ENCODE peak calls at places on chromosome 6, in nine cellular contexts. One of them, this sample, is unnamed.

GRCh38 chr6:30776361-30777223 is 32.2 kb upstream of the IER3 start:
- DNase-seq in activated naive CD8-positive, alpha-beta T cell treated with anti-CD3 and anti-CD28 coated beads, Interleukin-2, amount 10 ng/mL, durations not matched to agents 7 days and 5 days: no peak
- DNase-seq in T-helper 2 cell: no peak
- DNase-seq in AG09309: no peak
- DNase-seq in iPS-NIHi11: no peak
- DNase-seq in stimulated activated CD8-positive, alpha-beta memory T cell treated with anti-CD3 and anti-CD28 coated beads, Interleukin-15, amount 100 ng/mL, for 4 hours: no peak
- DNase-seq in ovary: no peak
- DNase-seq in BE2C: no peak
- DNase-seq in C1 segment of cervical spinal cord: no peak
- DNase-seq in this sample: no peak

GRCh38 chr6:128657181-128657580 is 136.8 kb upstream of the PTPRK start:
- DNase-seq in activated naive CD8-positive, alpha-beta T cell treated with anti-CD3 and anti-CD28 coated beads, Interleukin-2, amount 10 ng/mL, durations not matched to agents 7 days and 5 days: no peak
- DNase-seq in T-helper 2 cell: no peak
- DNase-seq in AG09309: no peak
- DNase-seq in iPS-NIHi11: no peak
- DNase-seq in stimulated activated CD8-positive, alpha-beta memory T cell treated with anti-CD3 and anti-CD28 coated beads, Interleukin-15, amount 100 ng/mL, for 4 hours: no peak
- DNase-seq in ovary: no peak
- DNase-seq in BE2C: no peak
- DNase-seq in C1 segment of cervical spinal cord: no peak
- DNase-seq in this sample: no peak

GRCh38 chr6:15329154-15329781 is 83.4 kb downstream of the JARID2 start:
- DNase-seq in activated naive CD8-positive, alpha-beta T cell treated with anti-CD3 and anti-CD28 coated beads, Interleukin-2, amount 10 ng/mL, durations not matched to agents 7 days and 5 days: no peak
- DNase-seq in T-helper 2 cell: no peak
- DNase-seq in AG09309: peak; percentile 95
- DNase-seq in iPS-NIHi11: peak; percentile 17
- DNase-seq in stimulated activated CD8-positive, alpha-beta memory T cell treated with anti-CD3 and anti-CD28 coated beads, Interleukin-15, amount 100 ng/mL, for 4 hours: no peak
- DNase-seq in ovary: no peak
- DNase-seq in BE2C: peak; percentile 38
- DNase-seq in C1 segment of cervical spinal cord: no peak
- DNase-seq in this sample: no peak

GRCh38 chr6:106385530-106385929 is 25.0 kb downstream of the CRYBG1 start:
- DNase-seq in activated naive CD8-positive, alpha-beta T cell treated with anti-CD3 and anti-CD28 coated beads, Interleukin-2, amount 10 ng/mL, durations not matched to agents 7 days and 5 days: no peak
- DNase-seq in T-helper 2 cell: no peak
- DNase-seq in AG09309: no peak
- DNase-seq in iPS-NIHi11: no peak
- DNase-seq in stimulated activated CD8-positive, alpha-beta memory T cell treated with anti-CD3 and anti-CD28 coated beads, Interleukin-15, amount 100 ng/mL, for 4 hours: no peak
- DNase-seq in ovary: no peak
- DNase-seq in BE2C: no peak
- DNase-seq in C1 segment of cervical spinal cord: no peak
- DNase-seq in this sample: no peak

GRCh38 chr6:29834564-29835436 is 7.2 kb downstream of the HLA-G start:
- DNase-seq in activated naive CD8-positive, alpha-beta T cell treated with anti-CD3 and anti-CD28 coated beads, Interleukin-2, amount 10 ng/mL, durations not matched to agents 7 days and 5 days: peak; percentile 73
- DNase-seq in T-helper 2 cell: peak; percentile 38
- DNase-seq in AG09309: no peak
- DNase-seq in iPS-NIHi11: peak; percentile 50
- DNase-seq in stimulated activated CD8-positive, alpha-beta memory T cell treated with anti-CD3 and anti-CD28 coated beads, Interleukin-15, amount 100 ng/mL, for 4 hours: peak; percentile 10
- DNase-seq in ovary: no peak
- DNase-seq in BE2C: peak; percentile 40
- DNase-seq in C1 segment of cervical spinal cord: no peak
- DNase-seq in this sample: peak; percentile 72

GRCh38 chr6:133368664-133369063 is 127.5 kb downstream of the EYA4 start:
- DNase-seq in activated naive CD8-positive, alpha-beta T cell treated with anti-CD3 and anti-CD28 coated beads, Interleukin-2, amount 10 ng/mL, durations not matched to agents 7 days and 5 days: no peak
- DNase-seq in T-helper 2 cell: no peak
- DNase-seq in AG09309: no peak
- DNase-seq in iPS-NIHi11: peak; percentile 13
- DNase-seq in stimulated activated CD8-positive, alpha-beta memory T cell treated with anti-CD3 and anti-CD28 coated beads, Interleukin-15, amount 100 ng/mL, for 4 hours: no peak
- DNase-seq in ovary: no peak
- DNase-seq in BE2C: peak; percentile 67
- DNase-seq in C1 segment of cervical spinal cord: no peak
- DNase-seq in this sample: no peak

GRCh38 chr6:140988780-140989179 is 1143.9 kb upstream of the GJE1 start:
- DNase-seq in activated naive CD8-positive, alpha-beta T cell treated with anti-CD3 and anti-CD28 coated beads, Interleukin-2, amount 10 ng/mL, durations not matched to agents 7 days and 5 days: no peak
- DNase-seq in T-helper 2 cell: no peak
- DNase-seq in AG09309: peak; percentile 64
- DNase-seq in iPS-NIHi11: no peak
- DNase-seq in stimulated activated CD8-positive, alpha-beta memory T cell treated with anti-CD3 and anti-CD28 coated beads, Interleukin-15, amount 100 ng/mL, for 4 hours: no peak
- DNase-seq in ovary: no peak
- DNase-seq in BE2C: no peak
- DNase-seq in C1 segment of cervical spinal cord: no peak
- DNase-seq in this sample: no peak

GRCh38 chr6:152948150-152948768 is 34.6 kb downstream of the FBXO5 start:
- DNase-seq in activated naive CD8-positive, alpha-beta T cell treated with anti-CD3 and anti-CD28 coated beads, Interleukin-2, amount 10 ng/mL, durations not matched to agents 7 days and 5 days: no peak
- DNase-seq in T-helper 2 cell: no peak
- DNase-seq in AG09309: peak; percentile 14
- DNase-seq in iPS-NIHi11: peak; percentile 28
- DNase-seq in stimulated activated CD8-positive, alpha-beta memory T cell treated with anti-CD3 and anti-CD28 coated beads, Interleukin-15, amount 100 ng/mL, for 4 hours: no peak
- DNase-seq in ovary: no peak
- DNase-seq in BE2C: peak; percentile 27
- DNase-seq in C1 segment of cervical spinal cord: no peak
- DNase-seq in this sample: no peak

GRCh38 chr6:69593706-69594105 is 203.1 kb downstream of the LMBRD1 start:
- DNase-seq in activated naive CD8-positive, alpha-beta T cell treated with anti-CD3 and anti-CD28 coated beads, Interleukin-2, amount 10 ng/mL, durations not matched to agents 7 days and 5 days: no peak
- DNase-seq in T-helper 2 cell: no peak
- DNase-seq in AG09309: no peak
- DNase-seq in iPS-NIHi11: no peak
- DNase-seq in stimulated activated CD8-positive, alpha-beta memory T cell treated with anti-CD3 and anti-CD28 coated beads, Interleukin-15, amount 100 ng/mL, for 4 hours: no peak
- DNase-seq in ovary: no peak
- DNase-seq in BE2C: no peak
- DNase-seq in C1 segment of cervical spinal cord: no peak
- DNase-seq in this sample: no peak

GRCh38 chr6:144725731-144726522 is 440.8 kb downstream of the UTRN start:
- DNase-seq in activated naive CD8-positive, alpha-beta T cell treated with anti-CD3 and anti-CD28 coated beads, Interleukin-2, amount 10 ng/mL, durations not matched to agents 7 days and 5 days: peak; percentile 69
- DNase-seq in T-helper 2 cell: no peak
- DNase-seq in AG09309: no peak
- DNase-seq in iPS-NIHi11: no peak
- DNase-seq in stimulated activated CD8-positive, alpha-beta memory T cell treated with anti-CD3 and anti-CD28 coated beads, Interleukin-15, amount 100 ng/mL, for 4 hours: no peak
- DNase-seq in ovary: no peak
- DNase-seq in BE2C: no peak
- DNase-seq in C1 segment of cervical spinal cord: no peak
- DNase-seq in this sample: no peak

GRCh38 chr6:118350881-118351430 is 197.1 kb upstream of the PLN start:
- DNase-seq in activated naive CD8-positive, alpha-beta T cell treated with anti-CD3 and anti-CD28 coated beads, Interleukin-2, amount 10 ng/mL, durations not matched to agents 7 days and 5 days: no peak
- DNase-seq in T-helper 2 cell: no peak
- DNase-seq in AG09309: peak; percentile 14
- DNase-seq in iPS-NIHi11: no peak
- DNase-seq in stimulated activated CD8-positive, alpha-beta memory T cell treated with anti-CD3 and anti-CD28 coated beads, Interleukin-15, amount 100 ng/mL, for 4 hours: no peak
- DNase-seq in ovary: no peak
- DNase-seq in BE2C: no peak
- DNase-seq in C1 segment of cervical spinal cord: no peak
- DNase-seq in this sample: no peak

GRCh38 chr6:148501178-148501590 is 158.5 kb downstream of the SASH1 start:
- DNase-seq in activated naive CD8-positive, alpha-beta T cell treated with anti-CD3 and anti-CD28 coated beads, Interleukin-2, amount 10 ng/mL, durations not matched to agents 7 days and 5 days: no peak
- DNase-seq in T-helper 2 cell: no peak
- DNase-seq in AG09309: peak; percentile 99
- DNase-seq in iPS-NIHi11: no peak
- DNase-seq in stimulated activated CD8-positive, alpha-beta memory T cell treated with anti-CD3 and anti-CD28 coated beads, Interleukin-15, amount 100 ng/mL, for 4 hours: no peak
- DNase-seq in ovary: no peak
- DNase-seq in BE2C: no peak
- DNase-seq in C1 segment of cervical spinal cord: no peak
- DNase-seq in this sample: no peak

GRCh38 chr6:56864171-56864616 is 90.7 kb upstream of the BEND6 start:
- DNase-seq in activated naive CD8-positive, alpha-beta T cell treated with anti-CD3 and anti-CD28 coated beads, Interleukin-2, amount 10 ng/mL, durations not matched to agents 7 days and 5 days: no peak
- DNase-seq in T-helper 2 cell: no peak
- DNase-seq in AG09309: no peak
- DNase-seq in iPS-NIHi11: no peak
- DNase-seq in stimulated activated CD8-positive, alpha-beta memory T cell treated with anti-CD3 and anti-CD28 coated beads, Interleukin-15, amount 100 ng/mL, for 4 hours: no peak
- DNase-seq in ovary: no peak
- DNase-seq in BE2C: no peak
- DNase-seq in C1 segment of cervical spinal cord: no peak
- DNase-seq in this sample: no peak

GRCh38 chr6:110944681-110945151 is 13.8 kb upstream of the GTF3C6 start:
- DNase-seq in activated naive CD8-positive, alpha-beta T cell treated with anti-CD3 and anti-CD28 coated beads, Interleukin-2, amount 10 ng/mL, durations not matched to agents 7 days and 5 days: no peak
- DNase-seq in T-helper 2 cell: no peak
- DNase-seq in AG09309: peak; percentile 78
- DNase-seq in iPS-NIHi11: no peak
- DNase-seq in stimulated activated CD8-positive, alpha-beta memory T cell treated with anti-CD3 and anti-CD28 coated beads, Interleukin-15, amount 100 ng/mL, for 4 hours: peak; percentile 7
- DNase-seq in ovary: no peak
- DNase-seq in BE2C: no peak
- DNase-seq in C1 segment of cervical spinal cord: no peak
- DNase-seq in this sample: no peak

GRCh38 chr6:150231456-150231855 is 88.6 kb downstream of the PPP1R14C start:
- DNase-seq in activated naive CD8-positive, alpha-beta T cell treated with anti-CD3 and anti-CD28 coated beads, Interleukin-2, amount 10 ng/mL, durations not matched to agents 7 days and 5 days: no peak
- DNase-seq in T-helper 2 cell: no peak
- DNase-seq in AG09309: no peak
- DNase-seq in iPS-NIHi11: no peak
- DNase-seq in stimulated activated CD8-positive, alpha-beta memory T cell treated with anti-CD3 and anti-CD28 coated beads, Interleukin-15, amount 100 ng/mL, for 4 hours: no peak
- DNase-seq in ovary: no peak
- DNase-seq in BE2C: no peak
- DNase-seq in C1 segment of cervical spinal cord: no peak
- DNase-seq in this sample: no peak

GRCh38 chr6:52640170-52640569 is 30.7 kb upstream of the TMEM14A start:
- DNase-seq in activated naive CD8-positive, alpha-beta T cell treated with anti-CD3 and anti-CD28 coated beads, Interleukin-2, amount 10 ng/mL, durations not matched to agents 7 days and 5 days: no peak
- DNase-seq in T-helper 2 cell: no peak
- DNase-seq in AG09309: no peak
- DNase-seq in iPS-NIHi11: no peak
- DNase-seq in stimulated activated CD8-positive, alpha-beta memory T cell treated with anti-CD3 and anti-CD28 coated beads, Interleukin-15, amount 100 ng/mL, for 4 hours: no peak
- DNase-seq in ovary: no peak
- DNase-seq in BE2C: no peak
- DNase-seq in C1 segment of cervical spinal cord: no peak
- DNase-seq in this sample: no peak

GRCh38 chr6:120608826-120609225 is 725.5 kb downstream of the TBC1D32 start:
- DNase-seq in activated naive CD8-positive, alpha-beta T cell treated with anti-CD3 and anti-CD28 coated beads, Interleukin-2, amount 10 ng/mL, durations not matched to agents 7 days and 5 days: no peak
- DNase-seq in T-helper 2 cell: no peak
- DNase-seq in AG09309: no peak
- DNase-seq in iPS-NIHi11: no peak
- DNase-seq in stimulated activated CD8-positive, alpha-beta memory T cell treated with anti-CD3 and anti-CD28 coated beads, Interleukin-15, amount 100 ng/mL, for 4 hours: no peak
- DNase-seq in ovary: no peak
- DNase-seq in BE2C: no peak
- DNase-seq in C1 segment of cervical spinal cord: no peak
- DNase-seq in this sample: no peak

GRCh38 chr6:85449818-85450577 is at the start of gene NT5E:
- DNase-seq in activated naive CD8-positive, alpha-beta T cell treated with anti-CD3 and anti-CD28 coated beads, Interleukin-2, amount 10 ng/mL, durations not matched to agents 7 days and 5 days: peak; percentile 77
- DNase-seq in T-helper 2 cell: no peak
- DNase-seq in AG09309: no peak
- DNase-seq in iPS-NIHi11: peak; percentile 93
- DNase-seq in stimulated activated CD8-positive, alpha-beta memory T cell treated with anti-CD3 and anti-CD28 coated beads, Interleukin-15, amount 100 ng/mL, for 4 hours: no peak
- DNase-seq in ovary: peak; percentile 78
- DNase-seq in BE2C: peak; percentile 84
- DNase-seq in C1 segment of cervical spinal cord: no peak
- DNase-seq in this sample: peak; percentile 89

GRCh38 chr6:110703010-110703905 is 112.0 kb downstream of the CDK19 start:
- DNase-seq in activated naive CD8-positive, alpha-beta T cell treated with anti-CD3 and anti-CD28 coated beads, Interleukin-2, amount 10 ng/mL, durations not matched to agents 7 days and 5 days: no peak
- DNase-seq in T-helper 2 cell: no peak
- DNase-seq in AG09309: peak; percentile 18
- DNase-seq in iPS-NIHi11: no peak
- DNase-seq in stimulated activated CD8-positive, alpha-beta memory T cell treated with anti-CD3 and anti-CD28 coated beads, Interleukin-15, amount 100 ng/mL, for 4 hours: no peak
- DNase-seq in ovary: no peak
- DNase-seq in BE2C: no peak
- DNase-seq in C1 segment of cervical spinal cord: no peak
- DNase-seq in this sample: no peak

GRCh38 chr6:43497129-43497396 is 13.1 kb downstream of the LRRC73 start:
- DNase-seq in activated naive CD8-positive, alpha-beta T cell treated with anti-CD3 and anti-CD28 coated beads, Interleukin-2, amount 10 ng/mL, durations not matched to agents 7 days and 5 days: no peak
- DNase-seq in T-helper 2 cell: no peak
- DNase-seq in AG09309: no peak
- DNase-seq in iPS-NIHi11: no peak
- DNase-seq in stimulated activated CD8-positive, alpha-beta memory T cell treated with anti-CD3 and anti-CD28 coated beads, Interleukin-15, amount 100 ng/mL, for 4 hours: no peak
- DNase-seq in ovary: no peak
- DNase-seq in BE2C: no peak
- DNase-seq in C1 segment of cervical spinal cord: no peak
- DNase-seq in this sample: no peak

GRCh38 chr6:147782302-147782701 is 273.8 kb downstream of the SAMD5 start:
- DNase-seq in activated naive CD8-positive, alpha-beta T cell treated with anti-CD3 and anti-CD28 coated beads, Interleukin-2, amount 10 ng/mL, durations not matched to agents 7 days and 5 days: no peak
- DNase-seq in T-helper 2 cell: no peak
- DNase-seq in AG09309: peak; percentile 27
- DNase-seq in iPS-NIHi11: no peak
- DNase-seq in stimulated activated CD8-positive, alpha-beta memory T cell treated with anti-CD3 and anti-CD28 coated beads, Interleukin-15, amount 100 ng/mL, for 4 hours: no peak
- DNase-seq in ovary: no peak
- DNase-seq in BE2C: peak; percentile 46
- DNase-seq in C1 segment of cervical spinal cord: no peak
- DNase-seq in this sample: no peak

GRCh38 chr6:9467746-9468145 is 947.1 kb downstream of the TFAP2A start:
- DNase-seq in activated naive CD8-positive, alpha-beta T cell treated with anti-CD3 and anti-CD28 coated beads, Interleukin-2, amount 10 ng/mL, durations not matched to agents 7 days and 5 days: no peak
- DNase-seq in T-helper 2 cell: no peak
- DNase-seq in AG09309: peak; percentile 40
- DNase-seq in iPS-NIHi11: no peak
- DNase-seq in stimulated activated CD8-positive, alpha-beta memory T cell treated with anti-CD3 and anti-CD28 coated beads, Interleukin-15, amount 100 ng/mL, for 4 hours: no peak
- DNase-seq in ovary: no peak
- DNase-seq in BE2C: no peak
- DNase-seq in C1 segment of cervical spinal cord: no peak
- DNase-seq in this sample: no peak

GRCh38 chr6:142810952-142811514 is 133.9 kb downstream of the HIVEP2 start:
- DNase-seq in activated naive CD8-positive, alpha-beta T cell treated with anti-CD3 and anti-CD28 coated beads, Interleukin-2, amount 10 ng/mL, durations not matched to agents 7 days and 5 days: no peak
- DNase-seq in T-helper 2 cell: no peak
- DNase-seq in AG09309: no peak
- DNase-seq in iPS-NIHi11: no peak
- DNase-seq in stimulated activated CD8-positive, alpha-beta memory T cell treated with anti-CD3 and anti-CD28 coated beads, Interleukin-15, amount 100 ng/mL, for 4 hours: no peak
- DNase-seq in ovary: no peak
- DNase-seq in BE2C: no peak
- DNase-seq in C1 segment of cervical spinal cord: no peak
- DNase-seq in this sample: no peak

GRCh38 chr6:7974932-7975763 is 64.6 kb upstream of the TXNDC5 start:
- DNase-seq in activated naive CD8-positive, alpha-beta T cell treated with anti-CD3 and anti-CD28 coated beads, Interleukin-2, amount 10 ng/mL, durations not matched to agents 7 days and 5 days: no peak
- DNase-seq in T-helper 2 cell: no peak
- DNase-seq in AG09309: peak; percentile 96
- DNase-seq in iPS-NIHi11: no peak
- DNase-seq in stimulated activated CD8-positive, alpha-beta memory T cell treated with anti-CD3 and anti-CD28 coated beads, Interleukin-15, amount 100 ng/mL, for 4 hours: no peak
- DNase-seq in ovary: peak; percentile 92
- DNase-seq in BE2C: peak; percentile 91
- DNase-seq in C1 segment of cervical spinal cord: no peak
- DNase-seq in this sample: no peak

GRCh38 chr6:2744206-2744771 is 6.4 kb downstream of the MYLK4 start:
- DNase-seq in activated naive CD8-positive, alpha-beta T cell treated with anti-CD3 and anti-CD28 coated beads, Interleukin-2, amount 10 ng/mL, durations not matched to agents 7 days and 5 days: no peak
- DNase-seq in T-helper 2 cell: no peak
- DNase-seq in AG09309: no peak
- DNase-seq in iPS-NIHi11: no peak
- DNase-seq in stimulated activated CD8-positive, alpha-beta memory T cell treated with anti-CD3 and anti-CD28 coated beads, Interleukin-15, amount 100 ng/mL, for 4 hours: no peak
- DNase-seq in ovary: no peak
- DNase-seq in BE2C: no peak
- DNase-seq in C1 segment of cervical spinal cord: no peak
- DNase-seq in this sample: no peak

GRCh38 chr6:85354761-85355618 is 94.9 kb upstream of the NT5E start:
- DNase-seq in activated naive CD8-positive, alpha-beta T cell treated with anti-CD3 and anti-CD28 coated beads, Interleukin-2, amount 10 ng/mL, durations not matched to agents 7 days and 5 days: peak; percentile 64
- DNase-seq in T-helper 2 cell: peak; percentile 11
- DNase-seq in AG09309: peak; percentile 58
- DNase-seq in iPS-NIHi11: peak; percentile 76
- DNase-seq in stimulated activated CD8-positive, alpha-beta memory T cell treated with anti-CD3 and anti-CD28 coated beads, Interleukin-15, amount 100 ng/mL, for 4 hours: peak; percentile 17
- DNase-seq in ovary: peak; percentile 61
- DNase-seq in BE2C: peak; percentile 75
- DNase-seq in C1 segment of cervical spinal cord: no peak
- DNase-seq in this sample: peak; percentile 69